ENCODE peak calls at places on chromosome X, in eight cellular contexts. R, Z, J, H, B, S, T and A are unnamed samples.

GRCh38 chrX:114976321-114976720 is 41.1 kb downstream of the IL13RA2 start:
- DNase-seq in R (no peak), T (no peak), Z (no peak), B (no peak), J (no peak), H (no peak), S (no peak), A (no peak)

GRCh38 chrX:7120578-7121219 is 26.8 kb upstream of the STS start:
- DNase-seq in H (no peak), S (no peak), T (no peak), Z (no peak), B (no peak), R (no peak), J (no peak), A (no peak)

GRCh38 chrX:109967151-109967550 is 35.8 kb upstream of the TMEM164 start:
- DNase-seq in Z (no peak), S (no peak), H (no peak), B (no peak), R (no peak), T (no peak), J (no peak), A (no peak)

GRCh38 chrX:337331-337831 is 18.8 kb upstream of the GTPBP6 start:
- DNase-seq in J (no peak), H (peak; percentile 57), Z (no peak), B (no peak), S (no peak), R (peak; percentile 62), T (no peak), A (no peak)

GRCh38 chrX:64456828-64457227 is 61.6 kb upstream of the MTMR8 start:
- DNase-seq in H (no peak), R (no peak), B (no peak), S (no peak), J (no peak), Z (no peak), T (no peak), A (no peak)

GRCh38 chrX:107355533-107355932 is 93.9 kb upstream of the FRMPD3 start:
- DNase-seq in B (no peak), T (no peak), H (no peak), J (no peak), S (no peak), Z (peak; percentile 25), R (no peak), A (no peak)

GRCh38 chrX:2552621-2553297 is 52.0 kb upstream of the DHRSX start:
- DNase-seq in T (peak; percentile 29), Z (no peak), S (no peak), J (no peak), H (no peak), R (no peak), B (no peak), A (peak; percentile 8)

GRCh38 chrX:110588164-110588563 is 207.5 kb downstream of the CHRDL1 start:
- DNase-seq in R (no peak), J (no peak), S (no peak), H (no peak), B (no peak), Z (no peak), T (no peak), A (no peak)

GRCh38 chrX:28693101-28693500 is 105.9 kb downstream of the IL1RAPL1 start:
- DNase-seq in H (no peak), J (no peak), T (no peak), B (no peak), R (no peak), Z (no peak), S (no peak), A (no peak)

GRCh38 chrX:56797966-56798711 is 69.1 kb downstream of the NBDY start:
- DNase-seq in T (no peak), H (peak; percentile 56), B (no peak), Z (no peak), J (peak; percentile 40), R (no peak), S (peak; percentile 26), A (no peak)

GRCh38 chrX:19291086-19291485 is 52.6 kb upstream of the PDHA1 start:
- DNase-seq in S (no peak), R (no peak), T (no peak), Z (no peak), H (no peak), J (no peak), B (no peak), A (no peak)

GRCh38 chrX:9844936-9845573 is 58.8 kb downstream of the SHROOM2 start:
- DNase-seq in Z (no peak), S (no peak), H (no peak), T (no peak), B (no peak), R (no peak), J (no peak), A (no peak)

GRCh38 chrX:24566233-24566632 is 80.9 kb downstream of the PCYT1B start:
- DNase-seq in H (no peak), J (no peak), S (no peak), B (no peak), T (no peak), R (no peak), Z (no peak), A (no peak)

GRCh38 chrX:71178908-71179307 is 34.3 kb downstream of the NLGN3 start:
- DNase-seq in S (peak; percentile 65), H (peak; percentile 78), J (peak; percentile 65), T (peak; percentile 36), Z (no peak), R (no peak), B (no peak), A (peak; percentile 16)

GRCh38 chrX:136158685-136159084 is 11.4 kb downstream of the FHL1 start:
- DNase-seq in T (no peak), S (no peak), J (no peak), H (no peak), R (no peak), B (no peak), Z (no peak), A (no peak)

GRCh38 chrX:154742623-154743022 is 8.3 kb downstream of the GAB3 start:
- DNase-seq in H (no peak), R (no peak), Z (no peak), B (no peak), J (no peak), T (no peak), S (no peak), A (no peak)

GRCh38 chrX:104565791-104566687 is at the start of gene IL1RAPL2:
- DNase-seq in H (no peak), T (peak; percentile 38), B (no peak), S (peak; percentile 58), Z (peak; percentile 23), R (peak; percentile 42), J (peak; percentile 49), A (no peak)

GRCh38 chrX:153981771-153982533 is 9.4 kb downstream of the TMEM187 start:
- DNase-seq in Z (no peak), R (peak; percentile 70), B (no peak), H (no peak), T (no peak), S (no peak), J (no peak), A (peak; percentile 61)

GRCh38 chrX:7987160-7987992 is 60.2 kb upstream of the PNPLA4 start:
- DNase-seq in H (no peak), Z (no peak), R (no peak), T (no peak), J (no peak), B (no peak), S (no peak), A (no peak)

GRCh38 chrX:20383487-20383886 is 116.8 kb upstream of the RPS6KA3 start:
- DNase-seq in B (no peak), S (no peak), R (no peak), T (no peak), H (no peak), J (no peak), Z (no peak), A (no peak)

GRCh38 chrX:119150163-119151135 is 22.8 kb upstream of the KIAA1210 start:
- DNase-seq in T (no peak), H (no peak), S (no peak), J (no peak), R (peak; percentile 34), B (peak; percentile 65), Z (no peak), A (no peak)

GRCh38 chrX:22378296-22378695 is 105.6 kb downstream of the CBLL2 start:
- DNase-seq in R (no peak), T (no peak), J (no peak), Z (no peak), S (no peak), B (no peak), H (no peak), A (no peak)

GRCh38 chrX:22389544-22390243 is 117.0 kb downstream of the CBLL2 start:
- DNase-seq in T (no peak), H (no peak), S (no peak), J (no peak), Z (no peak), B (no peak), R (no peak), A (no peak)

DNA sequence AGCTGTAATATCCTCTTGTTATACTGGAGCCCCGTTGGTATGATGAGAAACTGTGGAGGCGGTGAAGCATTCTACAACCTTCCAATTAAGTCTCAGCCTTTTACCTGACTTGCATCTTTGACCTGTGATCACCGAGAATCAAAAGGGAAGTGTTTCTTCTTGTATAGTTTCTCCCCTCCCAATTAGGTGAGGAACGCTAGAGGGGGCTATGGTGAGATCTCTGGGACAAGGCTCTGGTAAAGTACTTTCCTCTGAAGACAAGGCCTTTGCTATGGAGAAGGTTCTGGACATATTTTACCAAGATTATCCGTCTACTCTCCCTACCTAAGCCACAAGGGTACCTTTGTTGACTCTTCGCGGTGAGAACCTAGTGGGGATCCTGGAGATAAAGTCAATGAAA is 111.3 kb downstream of the CBLL2 start:
- DNase-seq in R (no peak), S (no peak), H (no peak), Z (no peak), T (no peak), J (no peak), B (no peak), A (no peak)
- TF ChIP-seq EP300 in R (no peak), S (no peak), H (no peak), Z (no peak), T (no peak), J (no peak), B (no peak), A (no peak)

GRCh38 chrX:46220822-46221221 is 324.4 kb downstream of the ZNF674 start:
- DNase-seq in S (no peak), Z (no peak), B (no peak), R (no peak), J (no peak), H (no peak), T (no peak), A (no peak)
- H3K4me1 ChIP-seq in S (no peaks in the 10 kb centered on the region), Z (no peaks in the 10 kb centered on the region), B (no peaks in the 10 kb centered on the region), R (no peaks in the 10 kb centered on the region), J (no peaks in the 10 kb centered on the region), H (no peaks in the 10 kb centered on the region), T (peaks cover 16% of the 10 kb centered on the region), A (no peaks in the 10 kb centered on the region)

DNA sequence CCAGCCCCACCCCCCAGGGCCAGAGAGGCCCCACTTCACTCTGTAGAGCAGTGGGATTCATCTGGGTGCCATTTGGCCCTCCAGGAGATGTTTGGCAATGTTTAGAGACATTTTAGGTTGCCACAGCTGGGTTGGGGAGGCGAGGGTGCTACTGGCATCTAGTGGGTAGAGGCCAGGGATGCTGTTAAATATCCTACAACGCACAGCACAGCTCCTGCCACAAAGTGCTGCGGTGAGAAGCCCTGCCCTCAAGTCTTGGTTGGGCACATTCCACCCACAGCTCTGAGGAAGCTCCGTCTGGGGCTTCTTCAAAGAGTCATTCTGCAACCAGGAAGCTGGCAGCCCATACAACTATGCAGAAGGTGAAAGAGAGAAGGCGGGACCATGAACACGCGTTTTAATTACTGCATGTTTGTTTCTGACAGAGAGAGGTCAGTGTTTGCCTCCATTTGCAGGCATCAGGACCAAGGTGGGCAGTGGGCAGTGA is 48.1 kb upstream of the FAM9C start:
- DNase-seq in T (no peak), Z (no peak), R (no peak), H (peak; percentile 69), J (no peak), B (no peak), S (peak; percentile 48), A (no peak)
- TF ChIP-seq CTCF in T (no peak), Z (no peak), R (peak; percentile 4), H (no peak), J (no peak), B (no peak), S (no peak), A (no peak)

GRCh38 chrX:97691901-97692455 is 808.3 kb downstream of the RPA4 start:
- DNase-seq in Z (no peak), S (no peak), H (no peak), R (no peak), T (no peak), J (no peak), B (no peak), A (no peak)
- TF ChIP-seq EP300 in Z (no peak), S (no peak), H (no peak), R (no peak), T (no peak), J (no peak), B (no peak), A (no peak)